ENCODE peak calls at places on chromosomes 2 and 18, in nine cellular contexts. X, R, G, H, K, U, P, D and Y are unnamed samples.

GRCh38 chr2:207469953-207470699 is 59.6 kb upstream of the CREB1 start:
- DNase-seq in X (no peak), R (no peak), G (no peak), H (no peak), K (no peak), U (no peak), P (no peak), D (no peak), Y (no peak)

GRCh38 chr2:23901966-23902942 is 24.7 kb downstream of the ATAD2B start:
- DNase-seq in X (peak), R (peak), G (no peak), H (no peak), K (peak), U (peak), P (no peak), D (no peak), Y (no peak)

GRCh38 chr18:73728657-73729056 is 419.0 kb downstream of the FBXO15 start:
- DNase-seq in X (no peak), R (no peak), G (no peak), H (no peak), K (no peak), U (no peak), P (no peak), D (no peak), Y (no peak)

GRCh38 chr2:98029718-98030222 is 34.0 kb upstream of the TMEM131 start:
- DNase-seq in X (peak), R (no peak), G (no peak), H (no peak), K (no peak), U (peak), P (no peak), D (no peak), Y (no peak)

GRCh38 chr2:115609978-115610377 is 1167.5 kb downstream of the DPP10 start:
- DNase-seq in X (no peak), R (no peak), G (no peak), H (no peak), K (no peak), U (no peak), P (no peak), D (no peak), Y (no peak)

GRCh38 chr2:47321411-47322031 is 81.4 kb upstream of the MSH2 start:
- DNase-seq in X (peak), R (peak), G (no peak), H (no peak), K (no peak), U (peak), P (no peak), D (no peak), Y (no peak)

GRCh38 chr2:189466656-189467055 is 25.4 kb downstream of the WDR75 start:
- DNase-seq in X (peak), R (peak), G (no peak), H (no peak), K (peak), U (peak), P (no peak), D (peak), Y (no peak)

GRCh38 chr2:171723724-171724683 is 36.7 kb downstream of the DYNC1I2 start:
- DNase-seq in X (peak), R (no peak), G (no peak), H (no peak), K (peak), U (peak), P (no peak), D (no peak), Y (no peak)

GRCh38 chr2:149743842-149744468 is 156.4 kb upstream of the MMADHC start:
- DNase-seq in X (peak), R (peak), G (no peak), H (no peak), K (peak), U (peak), P (no peak), D (no peak), Y (no peak)

GRCh38 chr2:46002507-46002883 is 294.7 kb upstream of the EPAS1 start:
- DNase-seq in X (peak), R (peak), G (no peak), H (no peak), K (peak), U (peak), P (no peak), D (no peak), Y (no peak)

GRCh38 chr18:8895987-8896619 is 190.7 kb downstream of the MTCL1 start:
- DNase-seq in X (peak), R (peak), G (no peak), H (no peak), K (peak), U (peak), P (no peak), D (no peak), Y (no peak)

GRCh38 chr2:174062934-174063333 is 97.8 kb upstream of the SP3 start:
- DNase-seq in X (no peak), R (no peak), G (no peak), H (no peak), K (no peak), U (peak), P (no peak), D (no peak), Y (no peak)

GRCh38 chr2:130246430-130246829 is 48.2 kb upstream of the TUBA3E start:
- DNase-seq in X (no peak), R (no peak), G (no peak), H (no peak), K (no peak), U (no peak), P (no peak), D (no peak), Y (no peak)

GRCh38 chr18:79434611-79435010 is 38.9 kb downstream of the NFATC1 start:
- DNase-seq in X (no peak), R (no peak), G (no peak), H (no peak), K (no peak), U (no peak), P (no peak), D (no peak), Y (no peak)

GRCh38 chr2:58515827-58516574 is 274.9 kb upstream of the FANCL start:
- DNase-seq in X (no peak), R (no peak), G (no peak), H (no peak), K (no peak), U (no peak), P (no peak), D (no peak), Y (no peak)

GRCh38 chr2:118430510-118431187 is 342.4 kb downstream of the INSIG2 start:
- DNase-seq in X (no peak), R (no peak), G (no peak), H (no peak), K (peak), U (peak), P (no peak), D (no peak), Y (no peak)

GRCh38 chr2:221467610-221468009 is 104.5 kb downstream of the EPHA4 start:
- DNase-seq in X (peak), R (peak), G (peak), H (no peak), K (peak), U (peak), P (no peak), D (no peak), Y (no peak)

GRCh38 chr2:110674620-110675555 is 3.0 kb downstream of the BUB1 start:
- DNase-seq in X (peak), R (peak), G (no peak), H (no peak), K (peak), U (peak), P (no peak), D (no peak), Y (no peak)

GRCh38 chr2:28327963-28328922 is 64.4 kb upstream of the FOSL2 start:
- DNase-seq in X (peak), R (peak), G (peak), H (no peak), K (no peak), U (no peak), P (no peak), D (no peak), Y (no peak)

GRCh38 chr2:54559593-54560145 is 103.5 kb downstream of the SPTBN1 start:
- DNase-seq in X (peak), R (peak), G (peak), H (no peak), K (peak), U (peak), P (no peak), D (peak), Y (peak)

GRCh38 chr2:54561795-54562592 is 105.9 kb downstream of the SPTBN1 start:
- DNase-seq in X (no peak), R (no peak), G (no peak), H (no peak), K (no peak), U (no peak), P (no peak), D (no peak), Y (no peak)

GRCh38 chr2:54558976-54559410 is 102.9 kb downstream of the SPTBN1 start:
- DNase-seq in X (no peak), R (no peak), G (no peak), H (no peak), K (no peak), U (no peak), P (no peak), D (no peak), Y (no peak)

GRCh38 chr2:54561010-54561409 is 104.9 kb downstream of the SPTBN1 start:
- DNase-seq in X (no peak), R (no peak), G (no peak), H (no peak), K (no peak), U (no peak), P (no peak), D (no peak), Y (no peak)

GRCh38 chr2:54560146-54560881 is 104.2 kb downstream of the SPTBN1 start:
- DNase-seq in X (peak), R (peak), G (no peak), H (no peak), K (peak), U (peak), P (peak), D (peak), Y (no peak)
- TF ChIP-seq CTCF in X (no peak), R (no peak), G (no peak), H (no peak), K (no peak), U (no peak), P (no peak), D (no peak), Y (no peak)

GRCh38 chr2:196639180-196640030 is at the start of gene CCDC150:
- DNase-seq in X (peak), R (peak), G (peak), H (peak), K (peak), U (peak), P (peak), D (peak), Y (peak)
- TF ChIP-seq CTCF in X (peak), R (no peak), G (no peak), H (no peak), K (peak), U (peak), P (no peak), D (no peak), Y (no peak)

GRCh38 chr2:10811552-10811951 is 1.0 kb downstream of the PDIA6 start:
- DNase-seq in X (no peak), R (peak), G (no peak), H (no peak), K (no peak), U (no peak), P (no peak), D (no peak), Y (no peak)

GRCh38 chr2:10813085-10813748 is 632 bp upstream of the PDIA6 start:
- DNase-seq in X (peak), R (no peak), G (no peak), H (no peak), K (no peak), U (no peak), P (no peak), D (no peak), Y (no peak)

GRCh38 chr2:10814142-10814541 is 1.6 kb upstream of the PDIA6 start:
- DNase-seq in X (no peak), R (no peak), G (no peak), H (no peak), K (no peak), U (no peak), P (no peak), D (no peak), Y (no peak)

GRCh38 chr2:10810175-10811161 is 2.1 kb downstream of the PDIA6 start:
- DNase-seq in X (peak), R (peak), G (no peak), H (no peak), K (peak), U (peak), P (no peak), D (no peak), Y (no peak)

DNA sequence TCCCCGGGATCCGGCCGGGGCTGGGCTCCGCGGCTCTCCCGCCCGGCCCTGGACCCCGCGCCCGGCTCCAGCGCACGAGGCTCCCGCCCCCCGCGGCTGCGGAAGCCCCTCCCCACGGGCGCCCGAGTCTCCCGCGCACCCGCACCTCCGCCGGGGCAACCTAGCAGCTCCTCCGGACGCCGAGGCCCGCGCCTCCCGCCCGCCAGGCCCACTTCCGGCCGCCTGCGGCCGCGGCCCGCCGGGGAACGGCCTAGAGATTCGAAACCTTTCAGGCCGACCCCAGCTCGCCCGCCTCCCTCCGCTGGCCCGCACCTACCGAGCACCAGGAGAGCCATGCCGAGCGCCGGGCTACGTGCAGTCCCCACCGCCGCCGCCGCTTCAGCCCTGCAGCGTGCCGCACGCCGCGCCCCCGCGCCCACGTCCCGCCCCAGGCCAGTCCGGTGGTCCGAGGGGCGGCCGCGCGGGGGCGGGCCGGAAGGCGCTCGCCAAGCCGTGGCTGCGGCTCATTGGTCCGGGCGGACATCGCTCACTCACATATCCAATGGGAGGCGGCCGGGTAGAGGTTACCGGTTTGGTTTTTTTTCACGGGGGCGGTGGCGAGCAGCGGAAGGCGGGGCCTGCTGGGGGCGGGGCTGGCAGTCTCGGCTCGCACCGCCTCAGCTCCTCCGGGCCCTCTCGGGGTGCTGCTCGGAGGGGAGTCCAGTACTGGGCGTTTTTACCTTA is at the start of gene PDIA6:
- DNase-seq in X (peak), R (peak), G (peak), H (peak), K (peak), U (peak), P (peak), D (peak), Y (peak)
- TF ChIP-seq CTCF in X (no peak), R (no peak), G (no peak), H (no peak), K (no peak), U (no peak), P (no peak), D (peak), Y (no peak)

DNA sequence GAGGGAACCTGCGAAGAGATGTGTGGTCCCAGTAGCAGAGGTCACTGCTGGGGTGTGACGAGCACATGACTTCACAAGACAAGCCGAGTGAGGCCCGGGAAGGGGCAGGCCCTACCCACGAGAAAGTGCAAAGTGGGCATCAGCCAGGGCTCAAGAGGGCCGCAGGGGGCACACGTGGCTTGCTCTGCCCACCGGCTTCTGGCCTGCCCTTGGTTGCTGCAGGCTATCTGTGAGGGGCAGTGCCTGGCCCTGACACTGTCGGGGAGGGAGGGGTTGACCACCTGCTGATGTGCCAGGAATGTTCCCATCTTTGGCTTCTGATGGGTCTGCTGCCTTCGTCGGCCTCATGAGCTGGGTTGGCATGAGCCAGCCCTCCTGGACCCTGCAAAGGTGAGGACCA is 11.4 kb downstream of the ODC1 start:
- DNase-seq in X (no peak), R (no peak), G (no peak), H (no peak), K (no peak), U (no peak), P (no peak), D (no peak), Y (no peak)
- TF ChIP-seq CTCF in X (no peak), R (no peak), G (no peak), H (no peak), K (no peak), U (no peak), P (no peak), D (no peak), Y (no peak)

GRCh38 chr2:3739313-3739712 is 35.9 kb downstream of the DCDC2C start:
- DNase-seq in X (no peak), R (no peak), G (no peak), H (no peak), K (no peak), U (no peak), P (no peak), D (no peak), Y (no peak)

GRCh38 chr2:3742743-3743142 is 39.4 kb downstream of the DCDC2C start:
- DNase-seq in X (no peak), R (no peak), G (no peak), H (no peak), K (no peak), U (no peak), P (no peak), D (no peak), Y (no peak)

GRCh38 chr2:3743951-3744555 is 40.7 kb downstream of the DCDC2C start:
- DNase-seq in X (no peak), R (no peak), G (no peak), H (no peak), K (no peak), U (no peak), P (no peak), D (no peak), Y (no peak)

GRCh38 chr2:3741372-3741771 is 38.0 kb downstream of the DCDC2C start:
- DNase-seq in X (no peak), R (no peak), G (no peak), H (no peak), K (no peak), U (no peak), P (no peak), D (no peak), Y (no peak)

DNA sequence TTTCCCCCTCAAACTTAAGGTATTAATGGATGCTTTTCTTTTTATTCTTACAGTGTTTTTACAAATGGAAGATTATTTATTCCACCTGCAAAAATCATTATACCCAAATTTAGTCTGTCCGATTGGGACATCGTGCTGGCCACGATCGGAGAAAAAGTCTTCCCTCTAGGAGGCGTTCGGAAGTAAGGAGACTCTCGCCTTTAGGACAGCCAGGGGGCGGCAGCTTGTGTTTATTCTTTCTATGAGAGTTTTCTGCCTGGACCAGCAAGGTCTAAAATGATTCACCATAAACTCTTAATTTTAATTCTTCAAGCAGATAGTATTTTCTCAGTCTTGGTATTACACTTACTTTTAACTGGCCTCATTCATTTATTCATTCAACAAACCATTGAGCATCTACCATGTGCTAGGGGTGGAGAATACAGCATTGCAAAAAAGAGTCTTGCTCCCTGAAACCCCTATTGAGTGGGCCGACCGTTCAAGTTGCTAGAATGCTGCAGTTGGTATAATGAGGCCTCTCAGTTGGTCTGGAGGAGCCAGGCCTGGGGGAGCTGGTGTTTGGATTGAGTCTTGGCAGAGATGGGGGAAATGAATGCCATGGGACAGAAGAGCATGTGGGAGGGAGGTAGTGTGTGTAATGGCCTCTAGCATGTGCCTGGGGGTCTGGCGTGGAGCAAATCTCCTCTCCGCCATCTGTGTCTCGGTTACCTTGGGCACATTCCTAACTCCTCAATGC is 38.7 kb downstream of the DCDC2C start:
- DNase-seq in X (no peak), R (no peak), G (no peak), H (no peak), K (no peak), U (peak), P (no peak), D (no peak), Y (no peak)
- TF ChIP-seq CTCF in X (no peak), R (no peak), G (no peak), H (no peak), K (no peak), U (peak), P (no peak), D (no peak), Y (no peak)

GRCh38 chr2:136171223-136171622 is 53.3 kb upstream of the CXCR4 start:
- DNase-seq in X (no peak), R (no peak), G (no peak), H (no peak), K (no peak), U (no peak), P (no peak), D (no peak), Y (no peak)
- TF ChIP-seq CTCF in X (no peak), R (no peak), G (no peak), H (no peak), K (no peak), U (no peak), P (no peak), D (no peak), Y (no peak)

DNA sequence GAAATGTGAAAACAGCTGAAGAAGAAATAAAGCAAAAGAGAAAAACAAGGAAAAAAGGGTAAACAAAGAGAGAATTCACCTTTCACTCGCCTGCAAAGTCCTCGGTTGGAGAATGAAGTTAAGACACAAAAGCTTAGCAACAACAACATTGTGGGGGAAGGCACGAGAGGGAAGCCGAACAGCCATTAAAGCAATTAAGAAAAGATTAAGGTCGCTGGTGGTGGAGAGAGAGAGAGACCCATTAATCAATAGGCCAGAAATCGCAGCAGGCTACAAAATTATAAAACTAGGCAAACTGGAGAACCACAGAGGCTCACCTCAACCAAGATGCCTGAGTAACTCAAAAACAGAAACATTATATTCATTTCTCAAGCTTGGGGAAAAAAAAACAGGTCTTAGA is 120.0 kb upstream of the SIX3 start:
- DNase-seq in X (no peak), R (no peak), G (no peak), H (no peak), K (no peak), U (no peak), P (no peak), D (no peak), Y (no peak)
- TF ChIP-seq CTCF in X (no peak), R (no peak), G (no peak), H (no peak), K (no peak), U (no peak), P (no peak), D (no peak), Y (no peak)

GRCh38 chr2:133680399-133681044 is 112.3 kb upstream of the NCKAP5 start:
- DNase-seq in X (no peak), R (no peak), G (no peak), H (no peak), K (no peak), U (no peak), P (no peak), D (no peak), Y (no peak)
- TF ChIP-seq CTCF in X (no peak), R (no peak), G (no peak), H (no peak), K (no peak), U (peak), P (no peak), D (peak), Y (no peak)